ENCODE peak calls at places on chromosomes 16 and 17, in ten cellular contexts. A is cardiac septum; F is astrocyte; U is NCI-H226; B is stimulated activated CD4-positive, alpha-beta T cell treated with anti-CD3 and anti-CD28 coated beads, Interleukin-2, amount 100 ng/mL, for 48 hours; T is G401; X is activated effector memory CD4-positive, alpha-beta T cell treated with Interleukin-2 at 50 U/mL for 16 hours; V is NCI-H2081; R is T-helper 1 cell; D is NCI-H2171. Q is an unnamed sample.

GRCh38 chr16:89581045-89581695 is 5.6 kb downstream of the CPNE7 start:
- DNase-seq in D (no peak), U (peak; percentile 98), T (no peak), V (no peak), X (no peak), F (peak; percentile 98), B (no peak), A (no peak), R (no peak), Q (peak; percentile 70)

GRCh38 chr16:67326472-67327309 is at the start of the genes KCTD19 and LRRC36:
- DNase-seq in X (no peak), B (peak; percentile 61), T (peak; percentile 55), D (peak; percentile 64), A (no peak), F (no peak), V (peak; percentile 31), R (peak; percentile 21), U (no peak), Q (no peak)

GRCh38 chr16:75219838-75220237 is 1.1 kb downstream of the CTRB1 start:
- DNase-seq in X (no peak), D (no peak), V (no peak), U (no peak), T (no peak), A (no peak), B (no peak), F (no peak), R (no peak), Q (no peak)

GRCh38 chr16:27231692-27232060 is 28.4 kb downstream of the KDM8 start:
- DNase-seq in X (no peak), A (no peak), B (no peak), R (no peak), T (no peak), V (no peak), F (no peak), U (no peak), D (no peak), Q (no peak)

GRCh38 chr16:1172651-1173050 is 19.7 kb downstream of the CACNA1H start:
- DNase-seq in A (no peak), F (no peak), R (no peak), B (no peak), U (no peak), X (no peak), T (no peak), V (no peak), D (no peak), Q (no peak)

GRCh38 chr16:50611332-50611934 is 63.2 kb downstream of the NKD1 start:
- DNase-seq in V (no peak), U (peak; percentile 22), T (no peak), F (peak; percentile 12), B (no peak), X (no peak), A (no peak), D (no peak), R (no peak), Q (no peak)

GRCh38 chr17:44006581-44007345 is 2.3 kb downstream of the NAGS start:
- DNase-seq in A (peak; percentile 98), F (peak; percentile 84), V (peak; percentile 91), X (peak; percentile 97), B (peak; percentile 99), T (peak; percentile 74), D (peak; percentile 93), U (peak; percentile 95), R (peak; percentile 95), Q (peak; percentile 81)

GRCh38 chr16:57736419-57737281 is 1.1 kb downstream of the KATNB1 start:
- DNase-seq in T (peak; percentile 33), F (peak; percentile 77), V (peak; percentile 33), R (peak; percentile 45), A (no peak), U (peak; percentile 85), D (peak; percentile 44), X (peak; percentile 27), B (no peak), Q (peak; percentile 28)

GRCh38 chr17:31491794-31492171 is 100.3 kb downstream of the RAB11FIP4 start:
- DNase-seq in V (no peak), F (no peak), U (no peak), X (no peak), R (no peak), A (no peak), B (no peak), D (no peak), T (no peak), Q (no peak)

GRCh38 chr17:21214777-21215541 is 998 bp upstream of the TMEM11 start:
- DNase-seq in X (no peak), F (peak; percentile 11), D (no peak), U (no peak), R (no peak), A (no peak), V (no peak), B (no peak), T (no peak), Q (no peak)

Q was measured in retinal pigment epithelial cell.